ENCODE peak calls at places on chromosomes 1 and 21, in four cellular contexts. N, G, I and Z are unnamed samples.

GRCh38 chr1:2801535-2802291 is at the start of gene TTC34:
- DNase-seq in G (peak), N (peak), I (no peak), Z (no peak)

GRCh38 chr1:55506686-55507577 is 291.8 kb upstream of the USP24 start:
- DNase-seq in I (no peak), G (no peak), N (peak), Z (no peak)

GRCh38 chr1:209257454-209257853 is 326.1 kb upstream of the CAMK1G start:
- DNase-seq in I (no peak), N (no peak), G (no peak), Z (no peak)

GRCh38 chr1:222240536-222241181 is 307.2 kb downstream of the HHIPL2 start:
- DNase-seq in N (peak), G (no peak), I (no peak), Z (peak)

GRCh38 chr1:79603862-79604261 is 597.3 kb upstream of the ADGRL4 start:
- DNase-seq in G (no peak), I (no peak), N (peak), Z (peak)

GRCh38 chr21:15293251-15293650 is 228.5 kb upstream of the NRIP1 start:
- DNase-seq in I (no peak), N (peak), G (no peak), Z (peak)

GRCh38 chr1:226064168-226064815 is 1.8 kb downstream of the H3-3A start:
- DNase-seq in I (no peak), N (no peak), G (peak), Z (peak)

GRCh38 chr1:33219886-33220661 is 36.2 kb upstream of the ZNF362 start:
- DNase-seq in I (no peak), G (no peak), N (peak), Z (peak)

GRCh38 chr21:45266518-45267389 is 20.9 kb downstream of the POFUT2 start:
- DNase-seq in I (no peak), N (peak), G (peak), Z (no peak)

GRCh38 chr1:33569331-33569730 is 96.9 kb downstream of the ZSCAN20 start:
- DNase-seq in I (no peak), N (no peak), G (no peak), Z (no peak)

GRCh38 chr1:16204634-16205332 is 7.7 kb downstream of the ARHGEF19 start:
- DNase-seq in G (peak), I (no peak), N (no peak), Z (no peak)

GRCh38 chr1:38953433-38953860 is 11.8 kb upstream of the RHBDL2 start:
- DNase-seq in I (no peak), G (no peak), N (peak), Z (no peak)

GRCh38 chr21:46599251-46599572 is 5.7 kb downstream of the S100B start:
- DNase-seq in G (no peak), I (no peak), N (peak), Z (peak)

GRCh38 chr1:190708418-190709057 is 230.9 kb upstream of the BRINP3 start:
- DNase-seq in I (no peak), N (no peak), G (no peak), Z (no peak)

GRCh38 chr1:39478536-39478935 is 12.9 kb upstream of the BMP8A start:
- DNase-seq in N (no peak), I (no peak), G (no peak), Z (no peak)

GRCh38 chr21:31098576-31099005 is 60.3 kb upstream of the KRTAP19-8 start:
- DNase-seq in G (peak), I (peak), N (peak), Z (peak)

GRCh38 chr21:38679531-38679930 is 126.2 kb upstream of the ETS2 start:
- DNase-seq in N (peak), G (no peak), I (no peak), Z (peak)

GRCh38 chr21:46661211-46661625 is 25.7 kb downstream of the PRMT2 start:
- DNase-seq in I (peak), N (peak), G (peak), Z (peak)

GRCh38 chr1:61606448-61607312 is 118.3 kb downstream of the TM2D1 start:
- DNase-seq in G (no peak), I (peak), N (peak), Z (no peak)

GRCh38 chr1:222914861-222915632 is 100.2 kb downstream of the DISP1 start:
- DNase-seq in N (peak), G (no peak), I (no peak), Z (peak)

GRCh38 chr1:94820918-94821317 is 761 bp downstream of the SLC44A3 start:
- DNase-seq in N (no peak), G (no peak), I (no peak), Z (no peak)

GRCh38 chr1:19893687-19894086 is 11.5 kb downstream of the OTUD3 start:
- DNase-seq in I (no peak), N (no peak), G (no peak), Z (no peak)

GRCh38 chr1:233006582-233006981 is 56.2 kb downstream of the NTPCR start:
- DNase-seq in G (no peak), I (no peak), N (no peak), Z (no peak)

GRCh38 chr1:54017979-54018378 is at the start of gene LDLRAD1:
- DNase-seq in N (no peak), I (no peak), G (no peak), Z (no peak)

GRCh38 chr21:37862536-37862935 is 53.7 kb downstream of the KCNJ6 start:
- DNase-seq in G (no peak), N (peak), I (no peak), Z (peak)

GRCh38 chr1:236058141-236058626 is 6.7 kb downstream of the NID1 start:
- DNase-seq in I (no peak), N (peak), G (no peak), Z (no peak)

GRCh38 chr1:4133541-4133940 is 233.5 kb upstream of the C1orf174 start:
- DNase-seq in G (no peak), N (no peak), I (no peak), Z (no peak)

GRCh38 chr1:234260578-234260977 is 112.7 kb upstream of the COA6 start:
- DNase-seq in G (peak), I (no peak), N (peak), Z (no peak)

GRCh38 chr1:43441166-43441893 is 12.4 kb downstream of the HYI start:
- DNase-seq in I (no peak), G (peak), N (no peak), Z (no peak)

GRCh38 chr1:154502066-154502741 is at the start of the genes SHE and TDRD10:
- DNase-seq in G (peak), I (peak), N (no peak), Z (no peak)

GRCh38 chr21:36104306-36105300 is 30.3 kb upstream of the CBR3 start:
- DNase-seq in I (peak), N (peak), G (peak), Z (peak)

GRCh38 chr1:229130028-229130668 is 140.8 kb upstream of the RAB4A start:
- DNase-seq in I (no peak), N (no peak), G (peak), Z (no peak)

GRCh38 chr1:1230656-1231399 is 973 bp downstream of the SDF4 start:
- DNase-seq in I (no peak), N (peak), G (no peak), Z (peak)

GRCh38 chr1:52920791-52921291 is 699 bp downstream of the ECHDC2 start:
- DNase-seq in G (no peak), I (peak), N (no peak), Z (peak)

GRCh38 chr1:95084317-95085176 is 11.8 kb upstream of the ALG14 start:
- DNase-seq in N (peak), G (peak), I (no peak), Z (peak)

GRCh38 chr1:181134543-181135461 is 46.3 kb downstream of the IER5 start:
- DNase-seq in G (peak), I (no peak), N (peak), Z (peak)

GRCh38 chr1:51878307-51878615 is 266 bp downstream of the NRDC start:
- DNase-seq in N (no peak), G (no peak), I (no peak), Z (no peak)